ENCODE peak calls at places on chromosomes 7 and 10, in four cellular contexts. H, J, G and S are unnamed samples.

GRCh38 chr10:125012851-125013528 is 71.1 kb downstream of the ZRANB1 start:
- DNase-seq in G (no peak), J (no peak), H (no peak), S (no peak)

GRCh38 chr7:129434846-129435318 is 650 bp downstream of the STRIP2 start:
- DNase-seq in G (peak; percentile 44), J (no peak), H (peak; percentile 65), S (peak; percentile 14)

GRCh38 chr7:149827089-149827981 is 10.8 kb upstream of the ZNF862 start:
- DNase-seq in H (peak; percentile 73), G (no peak), J (no peak), S (no peak)

GRCh38 chr7:158549176-158549833 is 38.3 kb downstream of the PTPRN2 start:
- DNase-seq in G (no peak), H (peak; percentile 36), J (no peak), S (no peak)

GRCh38 chr7:74206589-74207120 is 3.2 kb upstream of the LAT2 start:
- DNase-seq in H (peak; percentile 86), G (peak; percentile 72), J (no peak), S (peak; percentile 57)

GRCh38 chr10:62050941-62051433 is 149.5 kb downstream of the ARID5B start:
- DNase-seq in G (peak; percentile 88), H (peak; percentile 18), J (no peak), S (peak; percentile 96)

GRCh38 chr10:95655571-95656290 is 780 bp downstream of the ALDH18A1 start:
- DNase-seq in H (peak; percentile 12), G (peak; percentile 62), J (no peak), S (peak; percentile 50)

GRCh38 chr10:43125274-43125845 is 12.9 kb upstream of the CSGALNACT2 start:
- DNase-seq in J (no peak), G (no peak), H (no peak), S (no peak)

GRCh38 chr7:128738570-128739047 is 550 bp upstream of the CALU start:
- DNase-seq in G (no peak), H (no peak), J (no peak), S (no peak)

GRCh38 chr10:18179901-18180300 is 39.7 kb downstream of the CACNB2 start:
- DNase-seq in H (no peak), J (no peak), G (no peak), S (peak; percentile 87)

GRCh38 chr7:67753891-67754290 is 757.3 kb downstream of the TYW1 start:
- DNase-seq in J (no peak), H (no peak), G (no peak), S (no peak)

GRCh38 chr10:1963341-1963740 is 226.0 kb upstream of the ADARB2 start:
- DNase-seq in G (no peak), H (no peak), J (no peak), S (no peak)

GRCh38 chr7:154746551-154746950 is 256.4 kb downstream of the PAXIP1 start:
- DNase-seq in H (no peak), G (no peak), J (no peak), S (no peak)

GRCh38 chr10:125521721-125522680 is 161.0 kb downstream of the TEX36 start:
- DNase-seq in H (peak; percentile 60), G (no peak), J (no peak), S (no peak)

GRCh38 chr7:120609136-120609753 is 248.7 kb downstream of the TSPAN12 start:
- DNase-seq in J (no peak), G (no peak), H (no peak), S (no peak)
- H3K9me1 ChIP-seq in J (no peaks in the 10 kb centered on the region), G (no peaks in the 10 kb centered on the region), H (no peaks in the 10 kb centered on the region), S (no peaks in the 10 kb centered on the region)

DNA sequence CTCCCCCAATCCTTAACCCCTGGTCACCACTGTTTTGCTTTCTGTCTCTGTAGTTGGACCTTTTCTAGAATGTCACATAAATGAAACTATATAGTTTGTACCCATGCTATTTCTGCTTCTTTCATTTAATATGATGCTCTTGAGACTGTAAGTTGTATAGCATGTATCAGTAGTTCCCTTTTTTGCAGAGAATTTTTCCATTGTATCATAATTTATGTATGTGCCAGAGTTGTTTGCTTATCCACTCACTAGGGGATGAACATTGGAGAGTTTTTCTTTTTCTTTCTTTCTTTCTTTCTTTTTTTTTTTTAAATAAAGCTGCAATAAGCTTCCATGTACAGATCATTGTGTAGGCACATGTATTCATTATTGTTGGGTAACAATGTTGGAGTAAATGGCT is 544.8 kb downstream of the CNTNAP2 start:
- DNase-seq in J (no peak), H (no peak), G (no peak), S (no peak)
- H3K9me1 ChIP-seq in J (no peaks in the 10 kb centered on the region), H (no peaks in the 10 kb centered on the region), G (no peaks in the 10 kb centered on the region), S (no peaks in the 10 kb centered on the region)

GRCh38 chr10:71623098-71623985 is 96.2 kb downstream of the C10orf105 start:
- DNase-seq in H (peak; percentile 81), J (no peak), G (peak; percentile 21), S (peak; percentile 24)

GRCh38 chr10:71621783-71622526 is 97.6 kb downstream of the C10orf105 start:
- DNase-seq in H (no peak), G (no peak), J (no peak), S (peak; percentile 36)

GRCh38 chr10:71622656-71623055 is 96.9 kb downstream of the C10orf105 start:
- DNase-seq in J (no peak), H (no peak), G (no peak), S (no peak)

GRCh38 chr10:71625445-71626175 is 94.0 kb downstream of the C10orf105 start:
- DNase-seq in H (no peak), G (no peak), J (no peak), S (no peak)

GRCh38 chr10:71623986-71624291 is 95.6 kb downstream of the C10orf105 start:
- DNase-seq in G (no peak), J (no peak), H (no peak), S (no peak)
- H3K9me1 ChIP-seq in G (no peaks in the 10 kb centered on the region), J (no peaks in the 10 kb centered on the region), H (no peaks in the 10 kb centered on the region), S (no peaks in the 10 kb centered on the region)

GRCh38 chr7:82289889-82290288 is 153.7 kb downstream of the CACNA2D1 start:
- DNase-seq in G (no peak), J (no peak), H (no peak), S (no peak)

GRCh38 chr7:82284936-82285519 is 158.5 kb downstream of the CACNA2D1 start:
- DNase-seq in G (no peak), J (no peak), H (no peak), S (no peak)

GRCh38 chr7:82291931-82292330 is 151.6 kb downstream of the CACNA2D1 start:
- DNase-seq in H (no peak), G (peak; percentile 87), J (no peak), S (no peak)

GRCh38 chr7:82286096-82286841 is 157.3 kb downstream of the CACNA2D1 start:
- DNase-seq in G (peak; percentile 26), J (no peak), H (no peak), S (no peak)

GRCh38 chr7:82288769-82289535 is 154.6 kb downstream of the CACNA2D1 start:
- DNase-seq in H (no peak), G (no peak), J (no peak), S (no peak)
- H3K9me1 ChIP-seq in H (no peaks in the 10 kb centered on the region), G (no peaks in the 10 kb centered on the region), J (no peaks in the 10 kb centered on the region), S (peaks cover 3% of the 10 kb centered on the region)

GRCh38 chr7:10015687-10016086 is 958.0 kb upstream of the PHF14 start:
- DNase-seq in J (no peak), G (no peak), H (no peak), S (no peak)
- H3K9me1 ChIP-seq in J (no peaks in the 10 kb centered on the region), G (no peaks in the 10 kb centered on the region), H (no peaks in the 10 kb centered on the region), S (no peaks in the 10 kb centered on the region)

GRCh38 chr10:16470747-16471146 is 33.9 kb downstream of the PTER start:
- DNase-seq in G (peak; percentile 55), J (no peak), H (peak; percentile 13), S (no peak)

GRCh38 chr10:16466001-16466400 is 29.2 kb downstream of the PTER start:
- DNase-seq in H (no peak), J (no peak), G (no peak), S (no peak)
- H3K9me1 ChIP-seq in H (no peaks in the 10 kb centered on the region), J (no peaks in the 10 kb centered on the region), G (no peaks in the 10 kb centered on the region), S (no peaks in the 10 kb centered on the region)

DNA sequence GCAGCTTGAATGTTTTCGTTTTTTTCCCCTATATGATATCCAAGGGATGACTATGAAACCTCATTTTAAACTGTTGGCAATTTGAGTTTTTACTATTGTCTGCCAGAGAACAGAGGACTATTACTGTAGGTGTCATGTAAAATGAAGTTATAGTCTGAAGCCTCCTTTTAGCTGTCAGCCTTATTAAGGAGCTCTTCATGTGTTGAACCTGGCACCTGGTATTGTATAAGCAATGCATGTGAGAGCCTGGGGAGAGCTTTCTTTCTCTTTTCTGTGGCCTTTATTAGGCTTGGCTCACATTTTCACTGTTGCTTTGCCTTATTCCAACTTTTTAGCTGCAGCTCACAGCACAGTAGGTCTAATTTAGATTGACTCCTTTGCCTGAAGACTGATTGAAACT is 119.1 kb upstream of the FOXP2 start:
- DNase-seq in J (no peak), H (no peak), G (no peak), S (no peak)
- H3K9me1 ChIP-seq in J (no peaks in the 10 kb centered on the region), H (no peaks in the 10 kb centered on the region), G (no peaks in the 10 kb centered on the region), S (no peaks in the 10 kb centered on the region)